ENCODE peak calls at places on chromosomes 12 and 14, in five cellular contexts. U is A673, E is BE2C, C is A549, B is AG09319. A is an unnamed sample.

GRCh38 chr12:93323625-93324165 is 54.0 kb upstream of the NUDT4 start:
- DNase-seq in B (no peak), U (no peak), C (no peak), E (no peak), A (no peak)

GRCh38 chr12:14937689-14938088 is 648 bp downstream of the ERP27 start:
- DNase-seq in C (no peak), E (no peak), U (no peak), B (no peak), A (no peak)

GRCh38 chr14:34013714-34014055 is 62.8 kb upstream of the EGLN3 start:
- DNase-seq in B (no peak), U (no peak), E (no peak), C (no peak), A (no peak)

GRCh38 chr14:53539489-53540126 is 386.5 kb upstream of the DDHD1 start:
- DNase-seq in C (peak), U (peak), E (peak), B (peak), A (peak)

GRCh38 chr12:63151061-63151897 is at the start of gene AVPR1A:
- DNase-seq in B (no peak), E (no peak), C (peak), U (peak), A (no peak)

GRCh38 chr12:85156569-85156968 is 120.4 kb downstream of the LRRIQ1 start:
- DNase-seq in C (peak), E (no peak), B (no peak), U (peak), A (no peak)

GRCh38 chr14:100030441-100031153 is 34.6 kb upstream of the EVL start:
- DNase-seq in B (peak), C (peak), E (no peak), U (peak), A (peak)

GRCh38 chr12:100984821-100985220 is 190.2 kb downstream of the ANO4 start:
- DNase-seq in C (no peak), E (no peak), U (no peak), B (no peak), A (no peak)

GRCh38 chr14:102883028-102883953 is 39.2 kb upstream of the AMN start:
- DNase-seq in U (no peak), B (no peak), E (no peak), C (no peak), A (no peak)

GRCh38 chr12:4143909-4144308 is 129.7 kb upstream of the CCND2 start:
- DNase-seq in U (no peak), E (no peak), C (peak), B (no peak), A (no peak)

GRCh38 chr12:123150804-123151678 is at the start of gene PITPNM2:
- DNase-seq in U (peak), E (peak), B (no peak), C (peak), A (no peak)

GRCh38 chr14:81727243-81727642 is 193.6 kb upstream of the SEL1L start:
- DNase-seq in B (no peak), E (no peak), C (no peak), U (peak), A (peak)

GRCh38 chr12:132342322-132342721 is 12.9 kb upstream of the GALNT9 start:
- DNase-seq in U (peak), B (no peak), E (no peak), C (peak), A (no peak)

GRCh38 chr12:115953450-115953849 is 324.0 kb downstream of the MED13L start:
- DNase-seq in C (no peak), E (no peak), U (no peak), B (no peak), A (no peak)

GRCh38 chr14:29144598-29144997 is 378.0 kb downstream of the FOXG1 start:
- DNase-seq in B (peak), E (no peak), U (no peak), C (no peak), A (no peak)

GRCh38 chr12:71810905-71811304 is 28.7 kb upstream of the TBC1D15 start:
- DNase-seq in B (no peak), C (no peak), U (no peak), E (no peak), A (no peak)

GRCh38 chr12:10392394-10392930 is 2.6 kb upstream of the KLRK1 start:
- DNase-seq in B (peak), E (no peak), C (peak), U (peak), A (peak)

GRCh38 chr14:101105045-101105444 is 201.5 kb upstream of the RTL1 start:
- DNase-seq in B (no peak), U (no peak), C (no peak), E (no peak), A (no peak)

GRCh38 chr12:2355198-2355597 is 302.4 kb downstream of the CACNA1C start:
- DNase-seq in B (no peak), E (no peak), C (no peak), U (no peak), A (no peak)

GRCh38 chr12:90959538-90960139 is 4.7 kb upstream of the CCER1 start:
- DNase-seq in C (peak), E (peak), B (peak), U (peak), A (no peak)

DNA sequence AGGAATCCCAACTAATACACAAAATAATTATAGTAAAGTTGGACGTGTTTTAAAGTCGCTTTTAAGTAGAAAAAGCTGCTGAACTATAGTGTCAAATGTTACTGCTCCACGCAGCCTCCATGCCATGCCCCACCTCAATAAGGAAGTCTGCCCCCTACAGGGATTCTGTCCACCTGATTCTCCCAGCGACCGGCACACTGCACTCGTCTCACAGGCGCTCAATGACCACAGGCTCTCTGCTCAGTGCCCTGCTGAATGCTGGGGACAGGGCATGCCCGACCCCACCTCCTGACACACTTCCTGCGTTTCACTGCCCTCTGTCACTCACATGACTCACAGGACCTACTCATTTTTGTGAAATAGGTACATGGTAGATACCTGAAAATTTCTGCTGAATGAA is 48.9 kb downstream of the BDKRB1 start:
- DNase-seq in B (no peak), C (peak), E (peak), U (no peak), A (no peak)
- TF ChIP-seq CTCF in B (peak), C (peak), E (peak), U (peak), A (peak)

DNA sequence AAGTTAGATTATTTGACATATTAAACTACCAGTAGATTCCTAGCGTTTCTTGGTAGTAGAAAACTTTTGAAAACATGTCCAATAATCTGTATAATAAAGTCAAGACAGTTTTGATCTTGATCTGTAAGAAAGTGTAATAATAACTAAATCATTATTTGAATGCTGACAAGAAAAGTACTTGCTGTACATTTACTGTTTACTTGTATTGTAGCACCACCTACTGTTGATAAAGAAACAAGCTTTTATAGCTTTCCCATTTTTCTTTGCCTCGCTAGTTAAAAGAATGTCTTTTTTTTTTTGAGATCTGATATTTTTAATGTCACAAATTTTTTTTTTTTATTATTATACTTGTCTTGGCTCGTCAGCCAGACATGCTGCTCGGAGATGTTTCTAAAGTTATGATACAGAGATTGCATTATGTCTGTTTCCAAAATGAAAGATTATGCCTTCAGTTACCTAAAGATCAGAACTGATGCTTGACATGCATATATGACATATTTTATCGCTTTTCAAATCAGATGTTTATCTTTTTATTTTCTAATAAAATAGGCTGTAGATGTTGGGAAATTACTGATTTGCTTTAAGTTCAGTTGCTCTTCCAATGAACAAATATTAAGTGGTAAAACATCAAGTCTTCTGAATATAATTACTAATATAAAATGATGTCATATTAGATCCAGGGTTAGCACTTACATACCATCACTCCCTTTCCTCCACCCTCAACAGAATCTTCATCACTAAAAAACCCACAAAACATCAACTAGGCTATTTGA is 140.5 kb downstream of the AKAP6 start:
- DNase-seq in E (no peak), B (peak), U (peak), C (peak), A (peak)
- TF ChIP-seq CTCF in E (peak), B (peak), U (peak), C (peak), A (peak)

DNA sequence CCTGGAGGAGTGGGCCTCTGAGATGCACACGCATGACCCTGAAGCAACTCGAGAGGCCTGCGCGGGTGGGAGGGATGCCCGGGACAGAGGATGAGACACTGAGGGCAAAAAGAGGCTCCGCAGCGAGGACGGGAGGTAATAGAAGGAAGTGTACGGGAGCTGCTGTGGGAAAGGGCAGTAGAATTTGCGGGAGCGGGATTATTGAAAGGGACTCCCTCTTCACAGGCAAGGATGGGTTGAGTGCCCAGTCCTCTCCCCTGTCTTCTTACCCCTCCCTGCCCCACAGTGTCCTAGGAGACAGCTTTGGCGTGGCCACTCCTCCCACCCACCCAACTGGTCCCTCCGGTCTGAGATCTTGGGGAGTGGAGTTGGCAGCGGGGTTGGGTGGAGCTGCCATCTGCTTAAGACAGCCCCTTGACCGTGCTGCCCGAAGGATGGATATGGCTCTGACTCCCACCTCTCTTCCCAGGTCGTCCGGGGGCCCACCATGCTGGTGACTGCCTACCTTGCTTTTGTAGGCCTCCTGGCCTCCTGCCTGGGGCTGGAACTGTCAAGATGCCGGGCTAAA is 15.7 kb upstream of the ESPL1 start:
- DNase-seq in U (no peak), C (no peak), E (no peak), B (no peak), A (no peak)
- TF ChIP-seq CTCF in U (no peak), C (no peak), E (no peak), B (no peak), A (no peak)

GRCh38 chr12:129300011-129300410 is 446.7 kb downstream of the GLT1D1 start:
- DNase-seq in C (no peak), B (no peak), E (no peak), U (no peak), A (no peak)
- TF ChIP-seq CTCF in C (no peak), B (no peak), E (no peak), U (no peak), A (no peak)

GRCh38 chr12:119807380-119807779 is 69.7 kb downstream of the CIT start:
- DNase-seq in B (no peak), U (no peak), E (no peak), C (no peak), A (no peak)

GRCh38 chr12:119804011-119804641 is 73.0 kb downstream of the CIT start:
- DNase-seq in B (peak), E (peak), C (peak), U (peak), A (no peak)

GRCh38 chr12:119808441-119808840 is 68.7 kb downstream of the CIT start:
- DNase-seq in U (no peak), C (no peak), B (no peak), E (no peak), A (no peak)

GRCh38 chr12:119802472-119802871 is 74.6 kb downstream of the CIT start:
- DNase-seq in B (peak), E (peak), U (no peak), C (no peak), A (no peak)

GRCh38 chr12:119803391-119803791 is 73.7 kb downstream of the CIT start:
- DNase-seq in U (no peak), C (no peak), B (peak), E (peak), A (no peak)
- TF ChIP-seq CTCF in U (no peak), C (no peak), B (no peak), E (no peak), A (peak)

DNA sequence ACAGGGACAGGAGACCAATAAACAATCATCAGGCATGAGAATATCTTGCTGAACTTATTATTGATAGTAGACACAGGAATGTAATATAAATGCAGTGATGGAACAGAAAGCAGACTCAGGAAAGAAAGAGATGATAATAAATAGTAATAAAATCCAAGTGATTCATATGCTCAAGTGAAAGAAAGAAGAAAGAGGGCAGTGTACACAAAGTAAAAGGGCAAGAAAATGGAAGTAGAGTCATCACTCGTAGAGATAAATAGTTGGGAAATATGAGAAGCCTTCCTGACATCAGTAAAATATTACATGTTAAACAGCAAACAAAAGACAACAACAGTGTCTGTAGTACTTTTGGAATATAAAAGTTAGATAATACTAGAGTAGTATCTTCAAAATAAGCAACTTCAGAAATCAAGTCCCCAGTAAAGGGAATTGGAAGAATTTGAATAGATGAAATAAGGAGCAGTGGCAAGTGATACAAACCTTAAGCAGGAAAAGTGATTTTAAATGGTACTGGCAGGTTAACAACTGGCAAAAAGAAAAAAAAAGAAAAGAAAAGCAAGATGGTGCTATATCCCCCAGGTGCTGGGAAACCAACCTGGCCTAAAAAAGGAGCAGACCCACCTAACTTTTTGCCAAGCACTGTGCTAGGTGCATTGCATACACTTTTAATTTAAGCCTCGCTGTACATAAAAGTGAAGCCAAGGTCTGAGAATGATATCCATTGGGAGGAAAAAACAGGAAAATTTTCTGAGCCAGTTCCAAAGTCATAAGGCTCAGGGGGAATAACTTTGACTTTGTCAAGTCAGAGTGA is 412.5 kb downstream of the RAD51B start:
- DNase-seq in U (no peak), C (peak), B (no peak), E (no peak), A (no peak)
- TF ChIP-seq CTCF in U (no peak), C (no peak), B (no peak), E (no peak), A (no peak)

GRCh38 chr12:40312982-40313576 is 88.3 kb downstream of the LRRK2 start:
- DNase-seq in B (peak), U (peak), E (no peak), C (peak), A (no peak)
- TF ChIP-seq CTCF in B (peak), U (peak), E (peak), C (peak), A (peak)

DNA sequence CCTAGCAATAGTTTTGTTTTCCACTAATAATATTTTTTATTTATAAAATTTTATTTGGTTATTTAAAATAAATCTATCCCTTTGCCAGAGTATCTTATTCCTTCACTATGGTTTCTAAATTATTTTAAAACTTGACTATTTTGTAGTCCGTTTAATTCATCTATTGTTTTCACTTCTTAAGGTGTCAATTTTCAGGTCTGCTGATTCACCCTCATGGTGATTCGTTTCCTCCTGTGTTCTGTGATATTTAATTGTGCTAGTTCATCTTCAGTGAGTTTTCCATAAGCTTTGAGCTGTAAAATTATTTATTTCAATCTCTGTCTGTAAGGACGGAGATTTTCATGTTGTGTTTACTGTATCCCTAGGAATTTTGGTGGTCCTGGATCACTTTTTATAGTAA is 70.6 kb downstream of the SNAPC1 start:
- DNase-seq in C (no peak), E (no peak), U (no peak), B (no peak), A (no peak)
- TF ChIP-seq CTCF in C (no peak), E (no peak), U (no peak), B (no peak), A (no peak)

GRCh38 chr12:124411291-124411878 is 116.5 kb downstream of the RFLNA start:
- DNase-seq in E (no peak), U (no peak), C (peak), B (peak), A (no peak)
- TF ChIP-seq CTCF in E (no peak), U (no peak), C (no peak), B (no peak), A (no peak)

GRCh38 chr12:125340791-125341190 is 275.6 kb downstream of the AACS start:
- DNase-seq in B (peak), C (peak), U (peak), E (no peak), A (peak)
- TF ChIP-seq CTCF in B (no peak), C (no peak), U (no peak), E (no peak), A (no peak)

A was measured in retinal pigment epithelial cell.